ENCODE peak calls at places on chromosomes 7 and 10, in six cellular contexts. Z is ELR, L is skeletal muscle cell, O is NCI-H345, F is AG08396, B is HCT116. D is an unnamed sample.

GRCh38 chr7:78601728-78602127 is 803.2 kb downstream of the PHTF2 start:
- DNase-seq in O (no peak), L (no peak), B (no peak), F (no peak), Z (peak), D (no peak)

GRCh38 chr10:91923371-91924211 is at the start of gene BTAF1:
- DNase-seq in L (peak), B (peak), O (peak), F (peak), Z (peak), D (peak)

GRCh38 chr10:109914966-109915365 is 8.3 kb downstream of the XPNPEP1 start:
- DNase-seq in O (no peak), L (no peak), Z (peak), F (peak), B (peak), D (no peak)

GRCh38 chr10:82934947-82935346 is 1060.0 kb downstream of the NRG3 start:
- DNase-seq in L (no peak), O (no peak), F (no peak), B (no peak), Z (no peak), D (no peak)

GRCh38 chr7:40851001-40851400 is 716.2 kb downstream of the SUGCT start:
- DNase-seq in B (no peak), O (no peak), L (no peak), Z (no peak), F (no peak), D (no peak)

GRCh38 chr7:112204072-112204775 is 2.0 kb downstream of the DOCK4 start:
- DNase-seq in F (no peak), B (no peak), L (no peak), O (peak), Z (peak), D (no peak)

GRCh38 chr10:14466256-14466655 is 135.5 kb upstream of the FRMD4A start:
- DNase-seq in B (no peak), O (no peak), L (no peak), Z (peak), F (no peak), D (no peak)

GRCh38 chr7:64651632-64652165 is 14.2 kb upstream of the ZNF107 start:
- DNase-seq in L (no peak), F (no peak), Z (no peak), O (no peak), B (no peak), D (no peak)

GRCh38 chr7:96697822-96698221 is 11.8 kb downstream of the SEM1 start:
- DNase-seq in L (no peak), O (no peak), B (no peak), F (no peak), Z (no peak), D (no peak)

GRCh38 chr7:151275813-151276577 is 27.5 kb upstream of the SMARCD3 start:
- DNase-seq in F (no peak), L (no peak), B (no peak), Z (no peak), O (peak), D (no peak)

GRCh38 chr7:87152897-87153641 is 816 bp downstream of the DMTF1 start:
- DNase-seq in F (peak), B (no peak), Z (peak), O (no peak), L (no peak), D (peak)

GRCh38 chr10:132433671-132434340 is 36.8 kb downstream of the PWWP2B start:
- DNase-seq in F (no peak), L (no peak), Z (no peak), B (no peak), O (no peak), D (no peak)

GRCh38 chr7:136057509-136057908 is 80.3 kb upstream of the MTPN start:
- DNase-seq in F (no peak), L (no peak), Z (no peak), B (no peak), O (no peak), D (no peak)

GRCh38 chr7:126685596-126685995 is 567.1 kb downstream of the GRM8 start:
- DNase-seq in Z (no peak), B (no peak), O (no peak), L (no peak), F (no peak), D (no peak)

GRCh38 chr7:4479367-4480039 is 202.6 kb upstream of the FOXK1 start:
- DNase-seq in Z (peak), L (no peak), O (peak), B (peak), F (peak), D (peak)

GRCh38 chr10:13528875-13529713 is at the start of gene BEND7:
- DNase-seq in F (peak), B (no peak), O (peak), L (no peak), Z (peak), D (peak)

GRCh38 chr7:135147341-135147898 is 452 bp upstream of the TMEM140 start:
- DNase-seq in O (no peak), L (no peak), F (peak), Z (peak), B (no peak), D (no peak)

GRCh38 chr7:55463863-55464262 is 98.7 kb downstream of the LANCL2 start:
- DNase-seq in O (no peak), L (no peak), B (no peak), Z (no peak), F (no peak), D (no peak)

GRCh38 chr10:9437131-9437530 is 1382.6 kb downstream of the GATA3 start:
- DNase-seq in O (no peak), F (no peak), L (peak), Z (no peak), B (no peak), D (no peak)

GRCh38 chr7:94350729-94351128 is 44.0 kb upstream of the COL1A2 start:
- DNase-seq in Z (no peak), L (no peak), B (no peak), F (no peak), O (peak), D (peak)

D was measured in NCI-H774.